ENCODE peak calls at places on chromosome 14, in eight cellular contexts. One of them, this sample, is unnamed.

GRCh38 chr14:25833341-25834121 is 764.3 kb downstream of the NOVA1 start:
- DNase-seq in NCI-H69: peak; percentile 67
- DNase-seq in GM04503: no peak
- DNase-seq in esophagus squamous epithelium: no peak
- DNase-seq in LoVo: peak; percentile 13
- DNase-seq in progenitor cell of endocrine pancreas: peak; percentile 31
- DNase-seq in ovary: no peak
- DNase-seq in NCI-H146: peak; percentile 85
- DNase-seq in this sample: no peak

GRCh38 chr14:42140831-42141279 is 534.2 kb downstream of the LRFN5 start:
- DNase-seq in LoVo: no peak
- DNase-seq in NCI-H146: no peak
- DNase-seq in GM04503: peak; percentile 21
- DNase-seq in NCI-H69: peak; percentile 14
- DNase-seq in progenitor cell of endocrine pancreas: no peak
- DNase-seq in esophagus squamous epithelium: no peak
- DNase-seq in ovary: no peak
- DNase-seq in this sample: no peak

GRCh38 chr14:96198430-96199133 is 6.1 kb upstream of the BDKRB2 start:
- DNase-seq in esophagus squamous epithelium: no peak
- DNase-seq in ovary: no peak
- DNase-seq in NCI-H69: no peak
- DNase-seq in progenitor cell of endocrine pancreas: no peak
- DNase-seq in NCI-H146: no peak
- DNase-seq in GM04503: no peak
- DNase-seq in LoVo: no peak
- DNase-seq in this sample: no peak

GRCh38 chr14:93085916-93086315 is 29.8 kb downstream of the ITPK1 start:
- DNase-seq in ovary: no peak
- DNase-seq in progenitor cell of endocrine pancreas: no peak
- DNase-seq in NCI-H146: no peak
- DNase-seq in GM04503: no peak
- DNase-seq in esophagus squamous epithelium: no peak
- DNase-seq in NCI-H69: peak; percentile 77
- DNase-seq in LoVo: no peak
- DNase-seq in this sample: no peak

GRCh38 chr14:68891851-68892660 is 87.0 kb downstream of the ACTN1 start:
- DNase-seq in NCI-H69: no peak
- DNase-seq in GM04503: no peak
- DNase-seq in progenitor cell of endocrine pancreas: no peak
- DNase-seq in ovary: no peak
- DNase-seq in esophagus squamous epithelium: no peak
- DNase-seq in NCI-H146: no peak
- DNase-seq in LoVo: no peak
- DNase-seq in this sample: no peak

GRCh38 chr14:70988452-70988851 is 81.2 kb downstream of the PCNX1 start:
- DNase-seq in ovary: no peak
- DNase-seq in progenitor cell of endocrine pancreas: no peak
- DNase-seq in LoVo: no peak
- DNase-seq in NCI-H69: no peak
- DNase-seq in GM04503: no peak
- DNase-seq in NCI-H146: no peak
- DNase-seq in esophagus squamous epithelium: no peak
- DNase-seq in this sample: no peak

GRCh38 chr14:41476526-41476925 is 130.2 kb upstream of the LRFN5 start:
- DNase-seq in NCI-H69: peak; percentile 3
- DNase-seq in ovary: no peak
- DNase-seq in esophagus squamous epithelium: no peak
- DNase-seq in LoVo: no peak
- DNase-seq in progenitor cell of endocrine pancreas: no peak
- DNase-seq in NCI-H146: no peak
- DNase-seq in GM04503: no peak
- DNase-seq in this sample: no peak

GRCh38 chr14:68365228-68365627 is 427.6 kb downstream of the ZFP36L1 start:
- DNase-seq in NCI-H69: no peak
- DNase-seq in esophagus squamous epithelium: no peak
- DNase-seq in LoVo: peak; percentile 50
- DNase-seq in progenitor cell of endocrine pancreas: no peak
- DNase-seq in GM04503: no peak
- DNase-seq in ovary: no peak
- DNase-seq in NCI-H146: no peak
- DNase-seq in this sample: no peak

GRCh38 chr14:94681300-94682060 is 69.3 kb downstream of the SERPINA3 start:
- DNase-seq in progenitor cell of endocrine pancreas: no peak
- DNase-seq in NCI-H146: no peak
- DNase-seq in GM04503: no peak
- DNase-seq in NCI-H69: peak; percentile 31
- DNase-seq in ovary: peak; percentile 32
- DNase-seq in LoVo: peak; percentile 36
- DNase-seq in esophagus squamous epithelium: no peak
- DNase-seq in this sample: peak; percentile 73

GRCh38 chr14:64294672-64295413 is 672 bp upstream of the ESR2 start:
- DNase-seq in GM04503: no peak
- DNase-seq in progenitor cell of endocrine pancreas: peak; percentile 61
- DNase-seq in NCI-H146: peak; percentile 58
- DNase-seq in NCI-H69: peak; percentile 86
- DNase-seq in ovary: peak; percentile 85
- DNase-seq in LoVo: peak; percentile 31
- DNase-seq in esophagus squamous epithelium: peak; percentile 20
- DNase-seq in this sample: peak; percentile 63

GRCh38 chr14:31030406-31030805 is 4.2 kb upstream of the STRN3 start:
- DNase-seq in GM04503: no peak
- DNase-seq in esophagus squamous epithelium: no peak
- DNase-seq in LoVo: no peak
- DNase-seq in NCI-H69: no peak
- DNase-seq in ovary: no peak
- DNase-seq in progenitor cell of endocrine pancreas: no peak
- DNase-seq in NCI-H146: no peak
- DNase-seq in this sample: no peak

GRCh38 chr14:62269204-62269603 is 507.0 kb downstream of the SNAPC1 start:
- DNase-seq in NCI-H69: no peak
- DNase-seq in esophagus squamous epithelium: no peak
- DNase-seq in LoVo: no peak
- DNase-seq in NCI-H146: no peak
- DNase-seq in GM04503: no peak
- DNase-seq in ovary: no peak
- DNase-seq in progenitor cell of endocrine pancreas: no peak
- DNase-seq in this sample: no peak

GRCh38 chr14:98931911-98932310 is 340.1 kb downstream of the BCL11B start:
- DNase-seq in LoVo: no peak
- DNase-seq in GM04503: no peak
- DNase-seq in ovary: no peak
- DNase-seq in NCI-H69: no peak
- DNase-seq in progenitor cell of endocrine pancreas: no peak
- DNase-seq in esophagus squamous epithelium: no peak
- DNase-seq in NCI-H146: no peak
- DNase-seq in this sample: no peak

GRCh38 chr14:103569436-103569835 is 6.7 kb downstream of the COA8 start:
- DNase-seq in LoVo: no peak
- DNase-seq in esophagus squamous epithelium: no peak
- DNase-seq in GM04503: no peak
- DNase-seq in progenitor cell of endocrine pancreas: no peak
- DNase-seq in NCI-H146: no peak
- DNase-seq in ovary: no peak
- DNase-seq in NCI-H69: peak; percentile 87
- DNase-seq in this sample: no peak

GRCh38 chr14:99327458-99328250 is 55.7 kb upstream of the BCL11B start:
- DNase-seq in LoVo: no peak
- DNase-seq in NCI-H146: no peak
- DNase-seq in progenitor cell of endocrine pancreas: no peak
- DNase-seq in NCI-H69: no peak
- DNase-seq in GM04503: no peak
- DNase-seq in esophagus squamous epithelium: no peak
- DNase-seq in ovary: no peak
- DNase-seq in this sample: no peak